ENCODE peak calls at places on chromosomes 2 and 18, in nine cellular contexts. O is MCF 10A; W is GM20000; L is stimulated activated naive CD8-positive, alpha-beta T cell treated with anti-CD3 and anti-CD28 coated beads, Interleukin-15, Interleukin-2, amounts not matched to agents 100 U/mL and 50 U/mL, for 24 hours; M is mesenchymal stem cell; F is activated CD8-positive, alpha-beta T cell treated with anti-CD3 and anti-CD28 coated beads, Interleukin-2, amount 10 ng/mL, durations not matched to agents 7 days and 5 days; E is type B pancreatic cell; H is stimulated activated CD4-positive, alpha-beta T cell treated with anti-CD3 and anti-CD28 coated beads, Interleukin-4, amount 100 ng/mL, for 4 hours; I is NCI-H1105 treated with DMSO at 0.1 percent for 48 hours. C is an unnamed sample.
A peak's percentile ranks its signal among the peaks of the same experiment; 100 is the strongest.

GRCh38 chr2:217666338-217666737 is 336.5 kb downstream of the TNS1 start:
- DNase-seq in O (peak; percentile 15), W (peak; percentile 21), L (peak; percentile 9), M (peak; percentile 58), F (no peak), E (no peak), H (no peak), I (no peak), C (no peak)

GRCh38 chr2:168316073-168316440 is 68.7 kb upstream of the STK39 start:
- DNase-seq in O (no peak), W (no peak), L (no peak), M (peak; percentile 32), F (no peak), E (no peak), H (no peak), I (no peak), C (no peak)

GRCh38 chr2:41934323-41935003 is 113.4 kb upstream of the PKDCC start:
- DNase-seq in O (no peak), W (no peak), L (no peak), M (peak; percentile 91), F (no peak), E (no peak), H (no peak), I (no peak), C (peak; percentile 41)

GRCh38 chr2:217219141-217219505 is 359.3 kb upstream of the TNP1 start:
- DNase-seq in O (no peak), W (no peak), L (no peak), M (no peak), F (no peak), E (no peak), H (no peak), I (no peak), C (no peak)

GRCh38 chr2:191401287-191401686 is 156.1 kb downstream of the MYO1B start:
- DNase-seq in O (no peak), W (no peak), L (no peak), M (no peak), F (no peak), E (no peak), H (no peak), I (no peak), C (peak; percentile 55)

GRCh38 chr18:48893559-48894265 is 57.1 kb downstream of the SMAD7 start:
- DNase-seq in O (no peak), W (no peak), L (no peak), M (no peak), F (no peak), E (no peak), H (no peak), I (no peak), C (no peak)

GRCh38 chr2:240795468-240795867 is 24.6 kb downstream of the KIF1A start:
- DNase-seq in O (no peak), W (no peak), L (no peak), M (no peak), F (no peak), E (no peak), H (no peak), I (no peak), C (no peak)

GRCh38 chr2:162912787-162913186 is 74.2 kb upstream of the KCNH7 start:
- DNase-seq in O (no peak), W (no peak), L (no peak), M (no peak), F (no peak), E (no peak), H (no peak), I (no peak), C (no peak)

GRCh38 chr2:229704231-229704630 is 10.1 kb downstream of the DNER start:
- DNase-seq in O (no peak), W (no peak), L (no peak), M (no peak), F (no peak), E (no peak), H (no peak), I (no peak), C (no peak)

GRCh38 chr18:23138470-23138869 is 3.2 kb downstream of the CABLES1 start:
- DNase-seq in O (no peak), W (no peak), L (no peak), M (no peak), F (no peak), E (no peak), H (no peak), I (peak; percentile 92), C (no peak)